ENCODE peak calls at places on chromosome 1, in eight cellular contexts. W, Y, R, A, Z, C, M and E are unnamed samples.

GRCh38 chr1:37932759-37933158 is 14.1 kb downstream of the INPP5B start:
- DNase-seq in W (no peak), Y (no peak), R (no peak), A (no peak), Z (no peak), C (no peak), M (no peak), E (peak)

GRCh38 chr1:8702121-8702520 is 115.3 kb downstream of the RERE start:
- DNase-seq in W (no peak), Y (no peak), R (no peak), A (no peak), Z (no peak), C (peak), M (peak), E (peak)

GRCh38 chr1:63821650-63822049 is 47.8 kb downstream of the ROR1 start:
- DNase-seq in W (no peak), Y (no peak), R (no peak), A (no peak), Z (no peak), C (no peak), M (no peak), E (no peak)

GRCh38 chr1:65469889-65470340 is 49.4 kb downstream of the LEPR start:
- DNase-seq in W (no peak), Y (no peak), R (no peak), A (no peak), Z (no peak), C (peak), M (no peak), E (no peak)

GRCh38 chr1:161381707-161382106 is 14.0 kb upstream of the CFAP126 start:
- DNase-seq in W (no peak), Y (no peak), R (no peak), A (no peak), Z (no peak), C (no peak), M (no peak), E (no peak)

GRCh38 chr1:198364471-198364870 is 176.0 kb downstream of the ATP6V1G3 start:
- DNase-seq in W (no peak), Y (no peak), R (no peak), A (no peak), Z (no peak), C (no peak), M (no peak), E (no peak)

GRCh38 chr1:234478481-234479309 is at the start of gene TARBP1:
- DNase-seq in W (peak), Y (peak), R (peak), A (peak), Z (peak), C (peak), M (peak), E (peak)

GRCh38 chr1:47785561-47786271 is 211.5 kb downstream of the TRABD2B start:
- DNase-seq in W (no peak), Y (peak), R (no peak), A (no peak), Z (no peak), C (peak), M (peak), E (peak)

GRCh38 chr1:146036241-146036989 is 14.9 kb upstream of the HJV start:
- DNase-seq in W (no peak), Y (no peak), R (no peak), A (no peak), Z (no peak), C (peak), M (no peak), E (no peak)

GRCh38 chr1:201349091-201349490 is 28.4 kb downstream of the TNNT2 start:
- DNase-seq in W (no peak), Y (no peak), R (no peak), A (no peak), Z (no peak), C (no peak), M (no peak), E (no peak)

GRCh38 chr1:16026723-16027484 is 5.1 kb downstream of the CLCNKA start:
- DNase-seq in W (no peak), Y (peak), R (no peak), A (peak), Z (peak), C (peak), M (no peak), E (no peak)

GRCh38 chr1:184739070-184739469 is 15.6 kb downstream of the EDEM3 start:
- DNase-seq in W (no peak), Y (no peak), R (no peak), A (no peak), Z (no peak), C (no peak), M (no peak), E (no peak)

GRCh38 chr1:78688701-78689100 is 39.1 kb downstream of the IFI44 start:
- DNase-seq in W (no peak), Y (no peak), R (no peak), A (no peak), Z (no peak), C (peak), M (no peak), E (peak)

GRCh38 chr1:41277371-41277994 is 35.4 kb upstream of the SCMH1 start:
- DNase-seq in W (no peak), Y (peak), R (no peak), A (no peak), Z (no peak), C (peak), M (no peak), E (no peak)